ENCODE peak calls at places on chromosomes 4 and X, in five cellular contexts. One of them, this sample, is unnamed.

GRCh38 chr4:91099666-91100065 is 972.5 kb downstream of the CCSER1 start:
- DNase-seq in T-helper 1 cell: no peak
- DNase-seq in A549: no peak
- DNase-seq in CD4-positive, alpha-beta T cell: no peak
- DNase-seq in activated naive CD4-positive, alpha-beta T cell: no peak
- DNase-seq in this sample: no peak

GRCh38 chrX:121831601-121832000 is 784.2 kb downstream of the GLUD2 start:
- DNase-seq in T-helper 1 cell: no peak
- DNase-seq in A549: no peak
- DNase-seq in CD4-positive, alpha-beta T cell: no peak
- DNase-seq in activated naive CD4-positive, alpha-beta T cell: no peak
- DNase-seq in this sample: no peak

GRCh38 chrX:106903291-106903820 is at the start of gene RIPPLY1:
- DNase-seq in T-helper 1 cell: no peak
- DNase-seq in A549: no peak
- DNase-seq in CD4-positive, alpha-beta T cell: no peak
- DNase-seq in activated naive CD4-positive, alpha-beta T cell: no peak
- DNase-seq in this sample: no peak

GRCh38 chrX:119410854-119411253 is 11.7 kb downstream of the SLC25A43 start:
- DNase-seq in T-helper 1 cell: no peak
- DNase-seq in A549: no peak
- DNase-seq in CD4-positive, alpha-beta T cell: no peak
- DNase-seq in activated naive CD4-positive, alpha-beta T cell: no peak
- DNase-seq in this sample: no peak

GRCh38 chrX:21374994-21375794 is 976 bp downstream of the CNKSR2 start:
- DNase-seq in T-helper 1 cell: no peak
- DNase-seq in A549: no peak
- DNase-seq in CD4-positive, alpha-beta T cell: peak
- DNase-seq in activated naive CD4-positive, alpha-beta T cell: no peak
- DNase-seq in this sample: no peak

GRCh38 chr4:142696334-142697122 is 149.6 kb downstream of the INPP4B start:
- DNase-seq in T-helper 1 cell: no peak
- DNase-seq in A549: no peak
- DNase-seq in CD4-positive, alpha-beta T cell: no peak
- DNase-seq in activated naive CD4-positive, alpha-beta T cell: no peak
- DNase-seq in this sample: no peak

GRCh38 chr4:79917246-79917645 is 155.8 kb downstream of the ANTXR2 start:
- DNase-seq in T-helper 1 cell: no peak
- DNase-seq in A549: peak
- DNase-seq in CD4-positive, alpha-beta T cell: peak
- DNase-seq in activated naive CD4-positive, alpha-beta T cell: peak
- DNase-seq in this sample: peak

GRCh38 chr4:154779362-154779947 is 1.6 kb upstream of the RBM46 start:
- DNase-seq in T-helper 1 cell: no peak
- DNase-seq in A549: peak
- DNase-seq in CD4-positive, alpha-beta T cell: no peak
- DNase-seq in activated naive CD4-positive, alpha-beta T cell: no peak
- DNase-seq in this sample: no peak

GRCh38 chr4:152211936-152212675 is 323.8 kb downstream of the FBXW7 start:
- DNase-seq in T-helper 1 cell: no peak
- DNase-seq in A549: no peak
- DNase-seq in CD4-positive, alpha-beta T cell: no peak
- DNase-seq in activated naive CD4-positive, alpha-beta T cell: no peak
- DNase-seq in this sample: no peak

GRCh38 chr4:79446145-79446544 is 38.1 kb upstream of the GK2 start:
- DNase-seq in T-helper 1 cell: no peak
- DNase-seq in A549: no peak
- DNase-seq in CD4-positive, alpha-beta T cell: no peak
- DNase-seq in activated naive CD4-positive, alpha-beta T cell: no peak
- DNase-seq in this sample: no peak

This sample was measured in T-helper 9 cell.